ENCODE peak calls at places on chromosome 9, in six cellular contexts. One of them, this sample, is unnamed.

GRCh38 chr9:114774504-114774903 is 31.3 kb downstream of the TNFSF15 start:
- DNase-seq in breast epithelium: no peak
- DNase-seq in testis: no peak
- DNase-seq in right lobe of liver: no peak
- DNase-seq in NB4: no peak
- DNase-seq in uterus: no peak
- DNase-seq in this sample: no peak

GRCh38 chr9:110942522-110942921 is 95.7 kb downstream of the LPAR1 start:
- DNase-seq in breast epithelium: no peak
- DNase-seq in testis: no peak
- DNase-seq in right lobe of liver: no peak
- DNase-seq in NB4: no peak
- DNase-seq in uterus: no peak
- DNase-seq in this sample: no peak

GRCh38 chr9:22469928-22470544 is 23.4 kb downstream of the DMRTA1 start:
- DNase-seq in breast epithelium: no peak
- DNase-seq in testis: peak
- DNase-seq in right lobe of liver: no peak
- DNase-seq in NB4: no peak
- DNase-seq in uterus: no peak
- DNase-seq in this sample: no peak

GRCh38 chr9:131483319-131484050 is 19.2 kb upstream of the POMT1 start:
- DNase-seq in breast epithelium: no peak
- DNase-seq in testis: no peak
- DNase-seq in right lobe of liver: no peak
- DNase-seq in NB4: no peak
- DNase-seq in uterus: no peak
- DNase-seq in this sample: no peak

GRCh38 chr9:15142903-15143534 is 164.0 kb downstream of the TTC39B start:
- DNase-seq in breast epithelium: no peak
- DNase-seq in testis: no peak
- DNase-seq in right lobe of liver: no peak
- DNase-seq in NB4: peak
- DNase-seq in uterus: no peak
- DNase-seq in this sample: no peak

GRCh38 chr9:121169094-121169601 is 32.5 kb downstream of the RAB14 start:
- DNase-seq in breast epithelium: no peak
- DNase-seq in testis: peak
- DNase-seq in right lobe of liver: no peak
- DNase-seq in NB4: no peak
- DNase-seq in uterus: no peak
- DNase-seq in this sample: peak

GRCh38 chr9:111961575-111961974 is 65.0 kb downstream of the UGCG start:
- DNase-seq in breast epithelium: no peak
- DNase-seq in testis: no peak
- DNase-seq in right lobe of liver: no peak
- DNase-seq in NB4: no peak
- DNase-seq in uterus: no peak
- DNase-seq in this sample: no peak

GRCh38 chr9:131257266-131258025 is 18.9 kb downstream of the FAM78A start:
- DNase-seq in breast epithelium: no peak
- DNase-seq in testis: no peak
- DNase-seq in right lobe of liver: no peak
- DNase-seq in NB4: no peak
- DNase-seq in uterus: no peak
- DNase-seq in this sample: no peak

GRCh38 chr9:133672503-133673259 is 36.5 kb downstream of the DBH start:
- DNase-seq in breast epithelium: no peak
- DNase-seq in testis: no peak
- DNase-seq in right lobe of liver: no peak
- DNase-seq in NB4: no peak
- DNase-seq in uterus: no peak
- DNase-seq in this sample: no peak

GRCh38 chr9:5509573-5509972 is 758 bp upstream of the PDCD1LG2 start:
- DNase-seq in breast epithelium: no peak
- DNase-seq in testis: no peak
- DNase-seq in right lobe of liver: no peak
- DNase-seq in NB4: no peak
- DNase-seq in uterus: no peak
- DNase-seq in this sample: no peak
- H3K4me3 ChIP-seq in breast epithelium: no peak
- H3K4me3 ChIP-seq in testis: no peak
- H3K4me3 ChIP-seq in right lobe of liver: no peak
- H3K4me3 ChIP-seq in NB4: no peak
- H3K4me3 ChIP-seq in uterus: no peak
- H3K4me3 ChIP-seq in this sample: no peak

DNA sequence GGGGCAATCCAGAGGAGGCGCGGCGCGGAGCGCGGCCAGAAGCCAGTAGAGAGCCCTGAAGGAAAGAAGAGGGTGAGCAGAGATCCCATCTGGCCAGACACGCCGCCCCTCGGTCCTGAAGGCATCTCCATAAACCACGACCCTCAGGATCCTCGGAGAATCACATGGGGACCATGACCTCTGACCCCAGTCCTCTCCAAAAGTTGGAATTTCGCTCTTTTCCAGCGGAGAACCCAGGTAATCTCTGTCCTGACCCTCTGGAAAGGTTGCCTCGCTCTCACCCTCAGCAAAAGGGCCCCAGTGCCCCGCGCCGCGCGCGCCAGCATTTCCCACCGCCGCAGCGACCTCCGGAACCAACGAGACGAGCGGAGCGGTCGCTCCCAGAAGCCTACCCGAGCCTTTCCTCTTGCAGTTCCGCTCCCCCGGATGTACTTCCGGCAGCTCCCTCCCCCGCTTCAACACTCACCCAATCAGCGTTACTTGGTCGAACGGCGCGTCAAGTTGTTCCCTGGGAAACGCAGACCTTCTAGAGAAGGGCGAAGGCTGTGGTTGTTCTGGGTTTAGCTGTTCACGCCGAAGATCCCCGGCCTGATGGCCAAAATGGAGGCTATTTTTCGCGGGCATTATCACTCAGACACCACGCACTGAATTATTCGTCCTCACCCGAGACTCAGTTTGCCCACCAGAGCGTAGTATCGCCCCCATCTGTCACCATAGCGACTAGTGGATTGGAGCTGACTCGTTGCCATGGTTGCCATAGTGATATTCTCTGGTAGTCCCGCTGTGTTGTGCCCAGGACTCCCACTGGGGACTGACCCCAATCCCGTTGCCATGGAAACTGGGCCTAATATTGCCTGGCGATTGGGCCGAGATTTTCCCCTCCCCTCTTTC is at the start of gene STOML2:
- DNase-seq in breast epithelium: peak
- DNase-seq in testis: peak
- DNase-seq in right lobe of liver: peak
- DNase-seq in NB4: peak
- DNase-seq in uterus: peak
- DNase-seq in this sample: peak
- TF ChIP-seq POLR2A in breast epithelium: peak
- TF ChIP-seq POLR2A in testis: no peak
- TF ChIP-seq POLR2A in right lobe of liver: peak
- TF ChIP-seq POLR2A in NB4: peak
- TF ChIP-seq POLR2A in uterus: peak
- TF ChIP-seq POLR2A in this sample: peak

GRCh38 chr9:113620377-113621161 is 157.0 kb downstream of the RGS3 start:
- DNase-seq in breast epithelium: peak
- DNase-seq in testis: peak
- DNase-seq in right lobe of liver: peak
- DNase-seq in NB4: no peak
- DNase-seq in uterus: peak
- DNase-seq in this sample: peak
- H3K4me3 ChIP-seq in breast epithelium: no peak
- H3K4me3 ChIP-seq in testis: no peak
- H3K4me3 ChIP-seq in right lobe of liver: no peak
- H3K4me3 ChIP-seq in NB4: no peak
- H3K4me3 ChIP-seq in uterus: no peak
- H3K4me3 ChIP-seq in this sample: no peak

DNA sequence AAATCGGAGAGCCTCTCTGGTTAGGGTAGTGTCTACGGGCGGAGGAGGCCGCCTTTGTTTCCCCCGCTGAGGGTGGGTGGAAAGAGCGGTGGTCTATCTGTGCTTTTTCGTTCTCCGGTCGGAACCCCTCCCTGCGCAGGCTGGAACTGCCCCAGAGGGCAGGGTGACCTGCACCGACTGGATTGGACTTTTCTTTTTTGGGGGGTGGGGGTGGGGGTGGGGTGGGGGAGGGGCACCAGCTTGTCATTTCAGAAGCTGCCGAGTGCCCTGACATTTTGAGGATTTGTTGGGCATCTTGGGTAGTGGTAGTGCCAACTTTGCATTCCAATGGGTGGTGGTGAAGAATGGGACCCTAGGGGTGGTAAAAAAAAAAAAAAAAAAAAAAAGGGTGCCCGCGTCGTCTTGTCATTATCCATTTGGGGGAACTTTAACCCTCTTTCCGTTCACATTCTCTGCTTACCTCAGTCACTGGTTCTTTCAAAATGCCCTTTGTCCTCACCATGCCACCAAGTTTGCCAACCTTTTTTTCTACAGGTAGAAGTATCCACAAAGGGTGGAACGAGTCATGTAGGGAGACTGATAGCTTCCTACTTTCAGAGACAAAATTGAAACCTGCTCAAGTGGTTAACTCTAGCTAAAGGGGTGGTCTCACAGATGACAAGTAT is 1.3 kb downstream of the UBE2R2 start:
- DNase-seq in breast epithelium: no peak
- DNase-seq in testis: peak
- DNase-seq in right lobe of liver: peak
- DNase-seq in NB4: peak
- DNase-seq in uterus: peak
- DNase-seq in this sample: peak
- TF ChIP-seq POLR2A in breast epithelium: no peak
- TF ChIP-seq POLR2A in testis: no peak
- TF ChIP-seq POLR2A in right lobe of liver: peak
- TF ChIP-seq POLR2A in NB4: no peak
- TF ChIP-seq POLR2A in uterus: no peak
- TF ChIP-seq POLR2A in this sample: no peak

GRCh38 chr9:92850898-92851297 is 26.9 kb downstream of the ZNF484 start:
- DNase-seq in breast epithelium: no peak
- DNase-seq in testis: no peak
- DNase-seq in right lobe of liver: no peak
- DNase-seq in NB4: peak
- DNase-seq in uterus: no peak
- DNase-seq in this sample: no peak

DNA sequence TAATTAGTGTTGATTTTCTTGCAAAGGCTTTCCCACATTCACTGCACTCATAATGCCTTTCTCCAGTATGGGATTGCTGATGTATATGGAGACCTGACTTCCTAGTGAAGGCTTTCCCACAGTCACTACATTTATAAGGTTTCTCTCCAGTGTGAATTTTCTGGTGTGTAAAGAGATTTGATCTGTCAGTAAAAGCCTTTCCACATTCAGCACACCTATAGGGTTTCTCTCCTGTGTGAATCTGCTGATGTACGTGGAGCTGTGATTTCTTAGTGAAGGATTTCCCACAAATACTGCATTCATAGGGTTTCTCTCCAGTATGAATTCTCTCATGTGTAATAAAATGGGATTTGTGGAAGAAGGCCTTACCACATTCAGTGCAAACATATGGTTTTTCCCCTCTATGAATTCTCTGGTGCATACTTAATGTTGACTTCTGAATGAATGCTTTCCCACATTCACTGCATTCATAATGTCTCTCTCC is 31.1 kb downstream of the ZNF484 start:
- DNase-seq in breast epithelium: no peak
- DNase-seq in testis: no peak
- DNase-seq in right lobe of liver: no peak
- DNase-seq in NB4: no peak
- DNase-seq in uterus: no peak
- DNase-seq in this sample: no peak
- H3K4me3 ChIP-seq in breast epithelium: no peak
- H3K4me3 ChIP-seq in testis: no peak
- H3K4me3 ChIP-seq in right lobe of liver: no peak
- H3K4me3 ChIP-seq in NB4: no peak
- H3K4me3 ChIP-seq in uterus: no peak
- H3K4me3 ChIP-seq in this sample: no peak

This sample was measured in ovary.